ENCODE peak calls at places on chromosomes 7 and 10, in ten cellular contexts. One of them, this sample, is unnamed. For H3K9me3, the result is how much of the 10 kb centered on the place peaks cover.

GRCh38 chr10:76922666-76923065 is 714.9 kb downstream of the KCNMA1 start:
- DNase-seq in CD4-positive, CD25-positive, alpha-beta regulatory T cell: no peak
- DNase-seq in CD8-positive, alpha-beta memory T cell: no peak
- DNase-seq in adipocyte: peak
- DNase-seq in CD4-positive, alpha-beta memory T cell: no peak
- DNase-seq in cardiac muscle cell: no peak
- DNase-seq in esophagus muscularis mucosa: peak
- DNase-seq in heart left ventricle: no peak
- DNase-seq in SK-N-SH: no peak
- DNase-seq in IMR-90: no peak
- DNase-seq in this sample: no peak

GRCh38 chr7:47435889-47436312 is 146.0 kb downstream of the TNS3 start:
- DNase-seq in SK-N-SH: peak
- DNase-seq in heart left ventricle: peak
- DNase-seq in IMR-90: peak
- DNase-seq in esophagus muscularis mucosa: no peak
- DNase-seq in cardiac muscle cell: peak
- DNase-seq in CD4-positive, alpha-beta memory T cell: no peak
- DNase-seq in CD8-positive, alpha-beta memory T cell: no peak
- DNase-seq in adipocyte: peak
- DNase-seq in CD4-positive, CD25-positive, alpha-beta regulatory T cell: no peak
- DNase-seq in this sample: no peak

GRCh38 chr7:80284848-80285247 is 150.2 kb downstream of the GNAI1 start:
- DNase-seq in cardiac muscle cell: peak
- DNase-seq in esophagus muscularis mucosa: no peak
- DNase-seq in adipocyte: peak
- DNase-seq in IMR-90: peak
- DNase-seq in heart left ventricle: no peak
- DNase-seq in SK-N-SH: peak
- DNase-seq in CD4-positive, alpha-beta memory T cell: no peak
- DNase-seq in CD4-positive, CD25-positive, alpha-beta regulatory T cell: no peak
- DNase-seq in CD8-positive, alpha-beta memory T cell: no peak
- DNase-seq in this sample: no peak

GRCh38 chr10:69446650-69447151 is 4.6 kb upstream of the TSPAN15 start:
- DNase-seq in SK-N-SH: no peak
- DNase-seq in CD4-positive, alpha-beta memory T cell: no peak
- DNase-seq in adipocyte: peak
- DNase-seq in cardiac muscle cell: peak
- DNase-seq in esophagus muscularis mucosa: no peak
- DNase-seq in CD4-positive, CD25-positive, alpha-beta regulatory T cell: no peak
- DNase-seq in heart left ventricle: no peak
- DNase-seq in CD8-positive, alpha-beta memory T cell: no peak
- DNase-seq in IMR-90: peak
- DNase-seq in this sample: no peak

GRCh38 chr10:266974-267425 is 131.7 kb downstream of the ZMYND11 start:
- DNase-seq in esophagus muscularis mucosa: no peak
- DNase-seq in IMR-90: peak
- DNase-seq in SK-N-SH: peak
- DNase-seq in adipocyte: peak
- DNase-seq in CD8-positive, alpha-beta memory T cell: no peak
- DNase-seq in heart left ventricle: no peak
- DNase-seq in CD4-positive, alpha-beta memory T cell: no peak
- DNase-seq in cardiac muscle cell: peak
- DNase-seq in CD4-positive, CD25-positive, alpha-beta regulatory T cell: no peak
- DNase-seq in this sample: no peak

GRCh38 chr10:114367676-114368391 is 36.5 kb downstream of the AFAP1L2 start:
- DNase-seq in IMR-90: no peak
- DNase-seq in CD8-positive, alpha-beta memory T cell: no peak
- DNase-seq in heart left ventricle: no peak
- DNase-seq in CD4-positive, CD25-positive, alpha-beta regulatory T cell: no peak
- DNase-seq in cardiac muscle cell: no peak
- DNase-seq in adipocyte: no peak
- DNase-seq in SK-N-SH: peak
- DNase-seq in esophagus muscularis mucosa: no peak
- DNase-seq in CD4-positive, alpha-beta memory T cell: no peak
- DNase-seq in this sample: no peak

GRCh38 chr10:12042409-12042796 is 206 bp downstream of the UPF2 start:
- DNase-seq in SK-N-SH: no peak
- DNase-seq in IMR-90: peak
- DNase-seq in esophagus muscularis mucosa: no peak
- DNase-seq in CD4-positive, alpha-beta memory T cell: no peak
- DNase-seq in CD4-positive, CD25-positive, alpha-beta regulatory T cell: no peak
- DNase-seq in CD8-positive, alpha-beta memory T cell: peak
- DNase-seq in adipocyte: peak
- DNase-seq in cardiac muscle cell: peak
- DNase-seq in heart left ventricle: peak
- DNase-seq in this sample: peak

GRCh38 chr10:14396441-14397048 is 65.8 kb upstream of the FRMD4A start:
- DNase-seq in CD8-positive, alpha-beta memory T cell: no peak
- DNase-seq in esophagus muscularis mucosa: no peak
- DNase-seq in cardiac muscle cell: peak
- DNase-seq in CD4-positive, CD25-positive, alpha-beta regulatory T cell: no peak
- DNase-seq in adipocyte: no peak
- DNase-seq in heart left ventricle: no peak
- DNase-seq in IMR-90: no peak
- DNase-seq in SK-N-SH: peak
- DNase-seq in CD4-positive, alpha-beta memory T cell: no peak
- DNase-seq in this sample: no peak

GRCh38 chr7:12630615-12630884 is 56.9 kb upstream of the ARL4A start:
- DNase-seq in esophagus muscularis mucosa: no peak
- DNase-seq in heart left ventricle: no peak
- DNase-seq in CD4-positive, alpha-beta memory T cell: no peak
- DNase-seq in adipocyte: no peak
- DNase-seq in cardiac muscle cell: peak
- DNase-seq in CD4-positive, CD25-positive, alpha-beta regulatory T cell: no peak
- DNase-seq in IMR-90: no peak
- DNase-seq in CD8-positive, alpha-beta memory T cell: no peak
- DNase-seq in SK-N-SH: no peak
- DNase-seq in this sample: no peak

GRCh38 chr7:30646154-30646553 is 36.1 kb downstream of the CRHR2 start:
- DNase-seq in cardiac muscle cell: no peak
- DNase-seq in CD8-positive, alpha-beta memory T cell: no peak
- DNase-seq in IMR-90: no peak
- DNase-seq in adipocyte: no peak
- DNase-seq in CD4-positive, CD25-positive, alpha-beta regulatory T cell: no peak
- DNase-seq in heart left ventricle: no peak
- DNase-seq in esophagus muscularis mucosa: peak
- DNase-seq in CD4-positive, alpha-beta memory T cell: no peak
- DNase-seq in SK-N-SH: peak
- DNase-seq in this sample: no peak

GRCh38 chr10:114801411-114801813 is 20.2 kb upstream of the FHIP2A start:
- DNase-seq in CD4-positive, CD25-positive, alpha-beta regulatory T cell: peak
- DNase-seq in CD4-positive, alpha-beta memory T cell: peak
- DNase-seq in heart left ventricle: no peak
- DNase-seq in adipocyte: no peak
- DNase-seq in IMR-90: no peak
- DNase-seq in cardiac muscle cell: no peak
- DNase-seq in CD8-positive, alpha-beta memory T cell: no peak
- DNase-seq in SK-N-SH: no peak
- DNase-seq in esophagus muscularis mucosa: no peak
- DNase-seq in this sample: no peak

DNA sequence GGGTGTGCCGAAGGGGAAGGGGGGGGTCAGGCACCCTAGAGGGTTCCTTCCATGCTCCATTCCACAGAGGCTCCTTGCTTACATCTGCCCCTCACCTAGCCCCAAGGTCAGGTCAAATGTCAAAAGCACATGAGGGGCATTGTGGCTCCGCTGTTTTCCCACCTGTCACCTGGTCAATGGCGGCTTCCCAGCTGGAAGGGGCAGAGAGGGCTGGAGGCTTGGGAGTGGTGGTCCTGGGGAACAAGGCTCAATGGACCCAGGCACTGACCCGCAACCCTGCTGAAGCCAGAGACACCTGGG is 16.3 kb downstream of the RASGEF1A start:
- DNase-seq in esophagus muscularis mucosa: no peak
- DNase-seq in adipocyte: no peak
- DNase-seq in heart left ventricle: peak
- DNase-seq in CD8-positive, alpha-beta memory T cell: no peak
- DNase-seq in SK-N-SH: no peak
- DNase-seq in CD4-positive, alpha-beta memory T cell: no peak
- DNase-seq in IMR-90: no peak
- DNase-seq in CD4-positive, CD25-positive, alpha-beta regulatory T cell: no peak
- DNase-seq in cardiac muscle cell: no peak
- DNase-seq in this sample: no peak
- H3K9me3 ChIP-seq in esophagus muscularis mucosa: under half
- H3K9me3 ChIP-seq in adipocyte: under half
- H3K9me3 ChIP-seq in heart left ventricle: under half
- H3K9me3 ChIP-seq in CD8-positive, alpha-beta memory T cell: under half
- H3K9me3 ChIP-seq in SK-N-SH: under half
- H3K9me3 ChIP-seq in CD4-positive, alpha-beta memory T cell: under half
- H3K9me3 ChIP-seq in IMR-90: under half
- H3K9me3 ChIP-seq in CD4-positive, CD25-positive, alpha-beta regulatory T cell: under half
- H3K9me3 ChIP-seq in cardiac muscle cell: under half
- H3K9me3 ChIP-seq in this sample: under half

DNA sequence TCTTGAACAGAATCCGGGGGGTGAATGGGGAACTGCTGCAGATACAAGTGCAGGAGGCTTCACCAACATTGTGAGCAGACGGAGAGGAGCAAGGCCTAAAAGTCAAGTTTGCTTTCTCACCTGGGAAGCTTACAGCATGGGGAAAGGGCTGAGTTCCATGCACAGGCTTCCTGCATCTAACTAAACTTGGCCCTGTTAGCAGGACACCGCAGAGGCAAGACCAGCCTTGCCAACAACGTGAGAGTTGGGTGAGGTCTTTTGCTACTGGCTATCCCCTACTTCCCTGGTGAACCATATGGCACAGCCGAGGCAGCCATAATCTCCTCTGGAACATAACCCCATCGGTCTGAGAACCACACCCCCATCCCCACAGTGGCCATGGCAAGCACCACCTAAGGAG is 14.2 kb upstream of the ADAM22 start:
- DNase-seq in IMR-90: no peak
- DNase-seq in heart left ventricle: no peak
- DNase-seq in CD4-positive, CD25-positive, alpha-beta regulatory T cell: no peak
- DNase-seq in CD8-positive, alpha-beta memory T cell: no peak
- DNase-seq in cardiac muscle cell: no peak
- DNase-seq in CD4-positive, alpha-beta memory T cell: no peak
- DNase-seq in SK-N-SH: no peak
- DNase-seq in adipocyte: no peak
- DNase-seq in esophagus muscularis mucosa: no peak
- DNase-seq in this sample: no peak
- H3K9me3 ChIP-seq in IMR-90: under half
- H3K9me3 ChIP-seq in heart left ventricle: under half
- H3K9me3 ChIP-seq in CD4-positive, CD25-positive, alpha-beta regulatory T cell: under half
- H3K9me3 ChIP-seq in CD8-positive, alpha-beta memory T cell: under half
- H3K9me3 ChIP-seq in cardiac muscle cell: under half
- H3K9me3 ChIP-seq in CD4-positive, alpha-beta memory T cell: under half
- H3K9me3 ChIP-seq in SK-N-SH: under half
- H3K9me3 ChIP-seq in adipocyte: under half
- H3K9me3 ChIP-seq in esophagus muscularis mucosa: under half
- H3K9me3 ChIP-seq in this sample: under half

GRCh38 chr7:117857718-117858117 is 15.5 kb downstream of the CTTNBP2 start:
- DNase-seq in heart left ventricle: no peak
- DNase-seq in esophagus muscularis mucosa: no peak
- DNase-seq in CD8-positive, alpha-beta memory T cell: no peak
- DNase-seq in adipocyte: no peak
- DNase-seq in CD4-positive, alpha-beta memory T cell: no peak
- DNase-seq in IMR-90: no peak
- DNase-seq in CD4-positive, CD25-positive, alpha-beta regulatory T cell: no peak
- DNase-seq in SK-N-SH: no peak
- DNase-seq in cardiac muscle cell: no peak
- DNase-seq in this sample: no peak
- H3K9me3 ChIP-seq in heart left ventricle: under half
- H3K9me3 ChIP-seq in esophagus muscularis mucosa: under half
- H3K9me3 ChIP-seq in CD8-positive, alpha-beta memory T cell: under half
- H3K9me3 ChIP-seq in adipocyte: under half
- H3K9me3 ChIP-seq in CD4-positive, alpha-beta memory T cell: under half
- H3K9me3 ChIP-seq in IMR-90: under half
- H3K9me3 ChIP-seq in CD4-positive, CD25-positive, alpha-beta regulatory T cell: under half
- H3K9me3 ChIP-seq in SK-N-SH: under half
- H3K9me3 ChIP-seq in cardiac muscle cell: under half
- H3K9me3 ChIP-seq in this sample: under half

DNA sequence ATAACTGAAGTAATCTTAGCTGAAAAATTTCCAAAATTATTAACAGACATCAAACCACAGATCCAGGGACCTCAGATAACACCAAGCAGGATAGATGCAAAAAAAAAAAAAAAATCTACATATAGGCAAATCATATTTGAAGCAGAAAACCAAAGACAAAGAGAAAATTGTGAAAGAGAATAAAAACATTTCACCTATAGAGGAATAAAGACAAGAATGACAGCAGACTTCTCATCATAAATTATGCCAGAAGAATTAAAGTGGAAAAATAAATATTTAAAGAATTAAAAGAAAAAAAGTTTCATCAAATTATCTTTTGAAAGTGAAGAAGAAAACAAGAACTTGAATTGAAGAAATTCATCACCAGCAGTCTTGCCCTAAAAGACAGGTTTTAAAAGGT is 467.5 kb downstream of the GPAM start:
- DNase-seq in adipocyte: no peak
- DNase-seq in CD4-positive, alpha-beta memory T cell: no peak
- DNase-seq in esophagus muscularis mucosa: no peak
- DNase-seq in heart left ventricle: no peak
- DNase-seq in cardiac muscle cell: no peak
- DNase-seq in CD8-positive, alpha-beta memory T cell: no peak
- DNase-seq in CD4-positive, CD25-positive, alpha-beta regulatory T cell: no peak
- DNase-seq in IMR-90: no peak
- DNase-seq in SK-N-SH: no peak
- DNase-seq in this sample: no peak
- H3K9me3 ChIP-seq in adipocyte: half or more
- H3K9me3 ChIP-seq in CD4-positive, alpha-beta memory T cell: under half
- H3K9me3 ChIP-seq in esophagus muscularis mucosa: under half
- H3K9me3 ChIP-seq in heart left ventricle: under half
- H3K9me3 ChIP-seq in cardiac muscle cell: under half
- H3K9me3 ChIP-seq in CD8-positive, alpha-beta memory T cell: under half
- H3K9me3 ChIP-seq in CD4-positive, CD25-positive, alpha-beta regulatory T cell: under half
- H3K9me3 ChIP-seq in IMR-90: under half
- H3K9me3 ChIP-seq in SK-N-SH: under half
- H3K9me3 ChIP-seq in this sample: under half

DNA sequence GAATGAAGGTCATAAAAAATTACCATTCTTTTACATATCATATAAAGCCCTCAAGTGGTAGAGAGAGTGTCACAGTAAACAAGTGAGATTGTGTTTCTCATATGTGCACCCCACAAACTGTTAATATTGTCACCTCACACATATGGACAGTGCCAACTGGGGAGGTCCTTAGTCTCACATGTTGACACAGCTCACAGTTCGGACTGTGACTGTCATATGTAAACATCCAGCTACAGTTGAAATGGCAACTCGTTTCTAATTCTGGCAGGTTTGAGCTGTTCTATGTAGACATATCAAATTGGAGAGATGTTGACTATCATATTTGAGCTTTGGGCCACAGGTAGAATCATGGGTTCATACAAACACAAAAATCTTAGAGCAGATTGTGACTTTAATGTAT is 39.4 kb upstream of the ZNF107 start:
- DNase-seq in CD4-positive, CD25-positive, alpha-beta regulatory T cell: no peak
- DNase-seq in cardiac muscle cell: no peak
- DNase-seq in esophagus muscularis mucosa: no peak
- DNase-seq in heart left ventricle: no peak
- DNase-seq in CD4-positive, alpha-beta memory T cell: no peak
- DNase-seq in IMR-90: no peak
- DNase-seq in adipocyte: no peak
- DNase-seq in CD8-positive, alpha-beta memory T cell: no peak
- DNase-seq in SK-N-SH: no peak
- DNase-seq in this sample: no peak
- H3K9me3 ChIP-seq in CD4-positive, CD25-positive, alpha-beta regulatory T cell: under half
- H3K9me3 ChIP-seq in cardiac muscle cell: under half
- H3K9me3 ChIP-seq in esophagus muscularis mucosa: under half
- H3K9me3 ChIP-seq in heart left ventricle: under half
- H3K9me3 ChIP-seq in CD4-positive, alpha-beta memory T cell: under half
- H3K9me3 ChIP-seq in IMR-90: under half
- H3K9me3 ChIP-seq in adipocyte: under half
- H3K9me3 ChIP-seq in CD8-positive, alpha-beta memory T cell: under half
- H3K9me3 ChIP-seq in SK-N-SH: under half
- H3K9me3 ChIP-seq in this sample: under half

GRCh38 chr10:33315891-33316290 is 18.6 kb downstream of the NRP1 start:
- DNase-seq in esophagus muscularis mucosa: no peak
- DNase-seq in CD8-positive, alpha-beta memory T cell: no peak
- DNase-seq in CD4-positive, alpha-beta memory T cell: no peak
- DNase-seq in CD4-positive, CD25-positive, alpha-beta regulatory T cell: no peak
- DNase-seq in SK-N-SH: no peak
- DNase-seq in cardiac muscle cell: peak
- DNase-seq in adipocyte: no peak
- DNase-seq in heart left ventricle: no peak
- DNase-seq in IMR-90: no peak
- DNase-seq in this sample: no peak
- H3K9me3 ChIP-seq in esophagus muscularis mucosa: under half
- H3K9me3 ChIP-seq in CD8-positive, alpha-beta memory T cell: under half
- H3K9me3 ChIP-seq in CD4-positive, alpha-beta memory T cell: under half
- H3K9me3 ChIP-seq in CD4-positive, CD25-positive, alpha-beta regulatory T cell: under half
- H3K9me3 ChIP-seq in SK-N-SH: under half
- H3K9me3 ChIP-seq in cardiac muscle cell: under half
- H3K9me3 ChIP-seq in adipocyte: under half
- H3K9me3 ChIP-seq in heart left ventricle: under half
- H3K9me3 ChIP-seq in IMR-90: under half
- H3K9me3 ChIP-seq in this sample: under half